ENCODE peak calls at places on chromosomes 6 and 20, in eight cellular contexts. P is frontal cortex, S is iPS-NIHi11, L is fibroblast of mammary gland, Y is head of caudate nucleus, Z is endodermal cell, J is neural crest cell, D is HAP-1. H is an unnamed sample.
A peak's percentile ranks its signal among the peaks of the same experiment; 100 is the strongest.

GRCh38 chr20:48295445-48295903 is 510.2 kb upstream of the SULF2 start:
- DNase-seq in P (no peak), S (peak; percentile 39), L (peak; percentile 95), Y (no peak), Z (peak; percentile 87), J (no peak), D (peak; percentile 85), H (no peak)

GRCh38 chr6:44735631-44735963 is 348.1 kb downstream of the CDC5L start:
- DNase-seq in P (no peak), S (no peak), L (peak; percentile 78), Y (no peak), Z (no peak), J (no peak), D (no peak), H (no peak)

GRCh38 chr6:150184850-150185480 is 42.1 kb downstream of the PPP1R14C start:
- DNase-seq in P (no peak), S (no peak), L (no peak), Y (no peak), Z (no peak), J (no peak), D (no peak), H (no peak)

GRCh38 chr6:36155662-36156061 is 25.3 kb downstream of the MAPK13 start:
- DNase-seq in P (no peak), S (no peak), L (no peak), Y (no peak), Z (no peak), J (no peak), D (no peak), H (no peak)

GRCh38 chr6:1080453-1081328 is 231.2 kb upstream of the FOXQ1 start:
- DNase-seq in P (no peak), S (no peak), L (no peak), Y (no peak), Z (no peak), J (no peak), D (no peak), H (no peak)

GRCh38 chr6:130381012-130381411 is 15.2 kb downstream of the TMEM200A start:
- DNase-seq in P (no peak), S (no peak), L (peak; percentile 22), Y (no peak), Z (no peak), J (no peak), D (no peak), H (no peak)

GRCh38 chr20:58155148-58155925 is 73.1 kb downstream of the ANKRD60 start:
- DNase-seq in P (no peak), S (peak; percentile 35), L (no peak), Y (no peak), Z (no peak), J (no peak), D (no peak), H (no peak)

GRCh38 chr6:56840467-56841371 is 114.2 kb upstream of the BEND6 start:
- DNase-seq in P (no peak), S (no peak), L (peak; percentile 84), Y (no peak), Z (no peak), J (no peak), D (peak; percentile 14), H (no peak)

GRCh38 chr6:63635563-63636515 is at the start of gene PHF3:
- DNase-seq in P (peak; percentile 88), S (peak; percentile 97), L (peak; percentile 83), Y (peak; percentile 93), Z (peak; percentile 93), J (peak; percentile 79), D (peak; percentile 85), H (peak; percentile 94)

GRCh38 chr6:121522771-121523386 is 87.4 kb downstream of the GJA1 start:
- DNase-seq in P (no peak), S (no peak), L (peak; percentile 43), Y (no peak), Z (no peak), J (no peak), D (no peak), H (no peak)

GRCh38 chr6:22383016-22383415 is 86.2 kb upstream of the PRL start:
- DNase-seq in P (no peak), S (no peak), L (peak; percentile 37), Y (no peak), Z (no peak), J (no peak), D (no peak), H (no peak)

GRCh38 chr6:159169193-159169555 is at the start of gene FNDC1:
- DNase-seq in P (peak; percentile 65), S (peak; percentile 92), L (no peak), Y (peak; percentile 33), Z (peak; percentile 86), J (peak; percentile 65), D (no peak), H (peak; percentile 54)

GRCh38 chr20:14234666-14235295 is 102.6 kb downstream of the FLRT3 start:
- DNase-seq in P (no peak), S (no peak), L (peak; percentile 69), Y (no peak), Z (no peak), J (no peak), D (no peak), H (no peak)

GRCh38 chr20:699811-700338 is 24.3 kb upstream of the SCRT2 start:
- DNase-seq in P (peak; percentile 39), S (peak; percentile 64), L (no peak), Y (peak; percentile 39), Z (peak; percentile 71), J (no peak), D (no peak), H (no peak)

GRCh38 chr6:92495246-92495645 is 924.1 kb downstream of the EPHA7 start:
- DNase-seq in P (no peak), S (no peak), L (no peak), Y (no peak), Z (no peak), J (no peak), D (peak; percentile 9), H (no peak)

GRCh38 chr20:58173930-58174707 is 54.3 kb downstream of the ANKRD60 start:
- DNase-seq in P (no peak), S (no peak), L (peak; percentile 11), Y (no peak), Z (no peak), J (no peak), D (no peak), H (no peak)

GRCh38 chr6:28160233-28160632 is 18.6 kb downstream of the ZKSCAN8 start:
- DNase-seq in P (no peak), S (no peak), L (no peak), Y (no peak), Z (no peak), J (no peak), D (no peak), H (no peak)

GRCh38 chr20:21232546-21233280 is 70.4 kb upstream of the XRN2 start:
- DNase-seq in P (no peak), S (no peak), L (no peak), Y (no peak), Z (no peak), J (no peak), D (no peak), H (no peak)

GRCh38 chr20:63027425-63028389 is 20.9 kb upstream of the BHLHE23 start:
- DNase-seq in P (no peak), S (peak; percentile 74), L (no peak), Y (peak; percentile 17), Z (no peak), J (no peak), D (no peak), H (peak; percentile 29)

GRCh38 chr20:45218636-45219035 is 2.5 kb upstream of the SEMG2 start:
- DNase-seq in P (no peak), S (no peak), L (no peak), Y (no peak), Z (no peak), J (no peak), D (no peak), H (no peak)

GRCh38 chr6:46491789-46492547 is 719 bp upstream of the RCAN2 start:
- DNase-seq in P (peak; percentile 74), S (peak; percentile 70), L (peak; percentile 17), Y (peak; percentile 84), Z (peak; percentile 86), J (peak; percentile 36), D (no peak), H (peak; percentile 64)

GRCh38 chr6:113894712-113895674 is 37.8 kb downstream of the MARCKS start:
- DNase-seq in P (no peak), S (no peak), L (peak; percentile 46), Y (no peak), Z (no peak), J (no peak), D (no peak), H (no peak)

GRCh38 chr6:34318492-34319470 is 70.0 kb upstream of the SMIM29 start:
- DNase-seq in P (no peak), S (no peak), L (no peak), Y (no peak), Z (no peak), J (no peak), D (no peak), H (no peak)

GRCh38 chr6:70183512-70183911 is 119.4 kb downstream of the COL9A1 start:
- DNase-seq in P (no peak), S (no peak), L (no peak), Y (no peak), Z (no peak), J (no peak), D (no peak), H (no peak)

GRCh38 chr6:164947174-164947573 is 362.2 kb downstream of the C6orf118 start:
- DNase-seq in P (no peak), S (no peak), L (no peak), Y (peak; percentile 25), Z (no peak), J (no peak), D (no peak), H (no peak)

GRCh38 chr6:27133281-27134227 is 113.9 kb upstream of the PRSS16 start:
- DNase-seq in P (no peak), S (no peak), L (peak; percentile 81), Y (peak; percentile 29), Z (peak; percentile 88), J (peak; percentile 61), D (peak; percentile 60), H (peak; percentile 58)

GRCh38 chr6:83354747-83355146 is 76.1 kb downstream of the ME1 start:
- DNase-seq in P (no peak), S (no peak), L (peak; percentile 38), Y (no peak), Z (no peak), J (no peak), D (no peak), H (no peak)

GRCh38 chr6:82040405-82041221 is 206.9 kb downstream of the IBTK start:
- DNase-seq in P (no peak), S (peak; percentile 46), L (peak; percentile 78), Y (peak; percentile 56), Z (peak; percentile 82), J (peak; percentile 43), D (peak; percentile 30), H (peak; percentile 49)

GRCh38 chr20:1945134-1945618 is 48.7 kb downstream of the PDYN start:
- DNase-seq in P (no peak), S (no peak), L (peak; percentile 84), Y (peak; percentile 43), Z (no peak), J (no peak), D (no peak), H (no peak)

H was measured in NCI-H345.